ENCODE peak calls at places on chromosomes 3 and 15, in seven cellular contexts. J, B, M, Q, A, E and K are unnamed samples.

GRCh38 chr3:24161841-24162240 is 216.8 kb downstream of the NR1D2 start:
- DNase-seq in J (no peak), B (peak; percentile 77), M (peak; percentile 13), Q (no peak), A (no peak), E (no peak), K (no peak)

GRCh38 chr3:141776885-141777284 is 13.7 kb downstream of the GRK7 start:
- DNase-seq in J (no peak), B (no peak), M (no peak), Q (no peak), A (no peak), E (no peak), K (no peak)

GRCh38 chr3:187639912-187640822 is 30.0 kb downstream of the SST start:
- DNase-seq in J (no peak), B (no peak), M (no peak), Q (no peak), A (no peak), E (no peak), K (no peak)

GRCh38 chr3:124178531-124178930 is 186.6 kb upstream of the ROPN1 start:
- DNase-seq in J (no peak), B (no peak), M (no peak), Q (no peak), A (no peak), E (no peak), K (no peak)

GRCh38 chr3:147421184-147421912 is 12.2 kb downstream of the ZIC1 start:
- DNase-seq in J (no peak), B (no peak), M (peak; percentile 82), Q (peak; percentile 37), A (no peak), E (no peak), K (no peak)

GRCh38 chr3:17979248-17979647 is 236.8 kb upstream of the TBC1D5 start:
- DNase-seq in J (no peak), B (no peak), M (peak; percentile 26), Q (peak; percentile 47), A (no peak), E (no peak), K (no peak)

GRCh38 chr3:65593780-65594752 is 444.7 kb downstream of the MAGI1 start:
- DNase-seq in J (no peak), B (no peak), M (no peak), Q (no peak), A (no peak), E (no peak), K (no peak)

GRCh38 chr3:159825216-159825854 is 163.3 kb upstream of the IL12A start:
- DNase-seq in J (no peak), B (no peak), M (no peak), Q (peak; percentile 27), A (no peak), E (no peak), K (no peak)

GRCh38 chr3:155647988-155648591 is 96.8 kb downstream of the PLCH1 start:
- DNase-seq in J (no peak), B (no peak), M (peak; percentile 27), Q (no peak), A (no peak), E (no peak), K (no peak)

GRCh38 chr15:47872869-47873301 is 155.6 kb downstream of the SEMA6D start:
- DNase-seq in J (no peak), B (no peak), M (peak; percentile 89), Q (peak; percentile 45), A (no peak), E (no peak), K (no peak)

GRCh38 chr15:47876986-47877385 is 159.7 kb downstream of the SEMA6D start:
- DNase-seq in J (no peak), B (no peak), M (no peak), Q (no peak), A (no peak), E (no peak), K (no peak)

GRCh38 chr15:47870300-47870955 is 153.1 kb downstream of the SEMA6D start:
- DNase-seq in J (no peak), B (no peak), M (no peak), Q (no peak), A (no peak), E (no peak), K (no peak)

GRCh38 chr15:47872208-47872607 is 154.9 kb downstream of the SEMA6D start:
- DNase-seq in J (no peak), B (no peak), M (no peak), Q (no peak), A (no peak), E (no peak), K (no peak)

DNA sequence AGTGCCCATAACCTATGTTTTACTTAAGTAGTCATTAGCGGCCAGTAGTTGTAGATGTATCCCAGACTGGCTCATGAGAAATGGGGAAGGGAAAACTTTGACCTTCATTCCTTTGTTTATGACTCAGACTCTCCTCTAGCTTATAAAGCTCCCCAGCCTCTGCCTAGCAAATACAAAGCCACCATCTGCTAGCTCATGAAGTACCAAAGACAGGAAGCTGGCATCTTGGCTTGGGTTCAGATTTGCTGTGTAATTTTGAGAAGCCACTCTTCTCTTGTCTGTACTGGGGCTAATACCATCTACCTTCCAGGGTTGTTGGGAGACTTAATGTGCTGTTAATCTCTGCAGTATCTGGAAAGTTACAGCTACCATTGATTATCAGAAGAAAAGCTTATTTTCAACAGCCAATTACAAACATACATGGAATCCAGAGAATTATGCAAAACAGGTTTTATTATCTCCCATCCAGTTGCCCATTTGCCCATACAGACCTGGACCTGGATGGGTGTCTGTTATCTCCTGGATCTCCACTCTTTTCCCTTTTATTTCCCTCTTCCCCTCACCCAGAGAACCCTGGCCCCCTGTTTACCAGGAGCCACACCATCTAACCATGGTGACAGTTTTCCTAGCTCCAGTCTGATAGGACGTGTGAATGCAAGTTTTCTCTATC is 153.8 kb downstream of the SEMA6D start:
- DNase-seq in J (no peak), B (no peak), M (no peak), Q (no peak), A (no peak), E (no peak), K (no peak)
- H3K4me3 ChIP-seq in J (no peak overlapping the region), B (no peak overlapping the region), M (no peak overlapping the region), Q (no peak overlapping the region), A (no peak overlapping the region), E (no peak overlapping the region), K (no peak overlapping the region)

DNA sequence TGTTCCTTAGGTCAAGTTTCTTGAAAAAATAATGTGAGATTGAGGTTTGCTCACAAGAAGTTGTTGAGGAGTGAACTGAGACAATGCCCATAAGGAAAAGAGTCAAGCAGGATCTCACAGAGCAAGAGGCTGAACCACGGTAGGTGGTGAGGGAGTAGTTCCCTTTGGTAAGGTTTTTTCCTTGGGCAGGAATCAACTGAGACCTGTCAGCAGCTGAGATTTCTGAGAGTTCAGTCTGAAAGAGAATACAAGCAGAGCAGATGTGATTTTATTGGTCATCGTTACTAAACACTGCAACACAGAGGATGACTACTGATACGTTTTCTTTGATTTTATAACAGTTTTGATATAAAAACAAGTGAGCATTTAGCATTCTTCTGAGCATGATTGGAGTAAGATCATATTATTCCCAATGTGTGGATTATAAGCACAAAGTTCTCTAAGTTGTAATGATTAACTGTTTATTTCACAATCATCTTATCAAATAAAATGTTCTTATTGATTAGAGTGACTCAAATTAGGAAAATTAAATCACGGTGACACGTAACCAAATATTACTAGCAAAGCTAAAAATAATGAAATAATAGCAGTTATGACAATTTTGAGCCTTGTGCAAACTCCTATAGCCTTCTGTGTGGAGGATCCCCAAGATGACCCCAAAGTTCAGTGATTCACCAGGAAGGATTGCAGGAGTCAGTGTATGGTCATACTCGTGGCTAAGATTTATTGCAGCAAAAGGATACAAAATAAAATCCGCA is 346.2 kb upstream of the ZNF717 start:
- DNase-seq in J (no peak), B (no peak), M (no peak), Q (no peak), A (no peak), E (no peak), K (no peak)
- H3K4me1 ChIP-seq in J (no peaks in the 10 kb centered on the region), B (no peaks in the 10 kb centered on the region), M (no peaks in the 10 kb centered on the region), Q (no peaks in the 10 kb centered on the region), A (no peaks in the 10 kb centered on the region), E (no peaks in the 10 kb centered on the region), K (no peaks in the 10 kb centered on the region)

GRCh38 chr3:70000563-70001081 is 1.1 kb downstream of the SAMMSON start:
- DNase-seq in J (no peak), B (no peak), M (peak; percentile 39), Q (no peak), A (no peak), E (no peak), K (no peak)

GRCh38 chr3:69999191-70000027 is at the start of gene SAMMSON:
- DNase-seq in J (no peak), B (no peak), M (no peak), Q (no peak), A (no peak), E (peak; percentile 12), K (no peak)

GRCh38 chr3:70000028-70000410 is 486 bp downstream of the SAMMSON start:
- DNase-seq in J (no peak), B (no peak), M (no peak), Q (no peak), A (no peak), E (no peak), K (no peak)

GRCh38 chr3:69997486-69998307 is 1.8 kb upstream of the SAMMSON start:
- DNase-seq in J (no peak), B (no peak), M (no peak), Q (no peak), A (no peak), E (no peak), K (no peak)

GRCh38 chr3:69998759-69999158 is 774 bp upstream of the SAMMSON start:
- DNase-seq in J (no peak), B (no peak), M (no peak), Q (no peak), A (no peak), E (no peak), K (no peak)
- H3K4me3 ChIP-seq in J (no peak overlapping the region), B (no peak overlapping the region), M (no peak overlapping the region), Q (no peak overlapping the region), A (no peak overlapping the region), E (no peak overlapping the region), K (peak overlapping the region; percentile 25)

GRCh38 chr3:172152869-172153268 is 113.5 kb downstream of the FNDC3B start:
- DNase-seq in J (no peak), B (no peak), M (no peak), Q (no peak), A (no peak), E (no peak), K (no peak)
- H3K4me1 ChIP-seq in J (peaks cover 64% of the 10 kb centered on the region), B (no peaks in the 10 kb centered on the region), M (peaks cover 63% of the 10 kb centered on the region), Q (peaks cover 51% of the 10 kb centered on the region), A (peaks cover 64% of the 10 kb centered on the region), E (peaks cover 68% of the 10 kb centered on the region), K (peaks cover 45% of the 10 kb centered on the region)

DNA sequence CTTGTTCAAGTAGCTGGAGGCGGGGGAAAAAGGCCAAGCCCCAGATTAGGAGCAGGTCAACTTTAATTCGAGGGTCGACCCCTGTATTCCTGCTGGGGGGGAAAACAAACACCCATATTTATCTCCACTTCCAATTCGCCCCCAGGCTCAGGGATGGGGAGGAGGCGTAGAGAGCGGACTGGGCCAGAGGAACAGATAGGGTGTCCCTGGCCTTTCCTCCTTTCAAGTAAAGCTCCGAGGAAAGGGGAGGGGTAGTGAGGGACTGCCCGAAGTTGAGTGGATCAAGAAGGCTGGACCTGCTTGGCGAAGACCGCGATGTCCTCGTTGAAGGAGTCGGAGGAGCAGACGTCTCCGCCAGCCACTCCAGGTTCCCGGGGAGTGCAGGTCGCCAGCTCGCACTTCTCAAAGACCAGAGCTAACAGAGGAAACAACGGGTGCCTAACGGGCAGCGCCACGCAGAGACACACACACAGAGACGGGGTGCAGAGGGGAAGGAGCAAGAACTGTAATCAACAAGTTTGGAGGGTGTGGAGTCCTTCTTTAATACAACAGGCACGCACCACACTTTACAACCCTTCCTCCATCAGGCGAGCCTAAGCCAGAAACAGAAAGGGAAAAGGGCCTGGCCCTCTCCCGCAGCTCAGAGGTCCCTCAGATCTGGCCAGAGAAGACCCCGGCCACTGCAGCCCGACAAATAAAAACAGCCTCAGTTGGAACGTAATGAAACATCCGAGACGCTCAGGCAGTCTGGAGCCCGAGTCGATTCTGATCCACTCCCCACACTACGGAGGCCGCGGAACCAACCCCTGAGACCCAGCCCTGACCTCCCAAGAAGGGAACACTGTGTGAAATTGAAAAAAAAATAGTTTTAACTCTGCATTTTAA is 4.1 kb downstream of the MEIS2 start:
- DNase-seq in J (no peak), B (no peak), M (peak; percentile 47), Q (no peak), A (no peak), E (no peak), K (no peak)
- H3K4me3 ChIP-seq in J (no peak overlapping the region), B (peak overlapping the region; percentile 39), M (peak overlapping the region; percentile 67), Q (peak overlapping the region; percentile 98), A (peak overlapping the region; percentile 56), E (no peak overlapping the region), K (peak overlapping the region; percentile 76)